ENCODE peak calls at places on chromosome 14, in nine cellular contexts. C, N, T, Z, L, E, Y, W and P are unnamed samples.

GRCh38 chr14:35402323-35403084 is 2.0 kb downstream of the NFKBIA start:
- DNase-seq in E (no peak), T (no peak), Z (no peak), Y (peak; percentile 15), C (no peak), N (no peak), W (no peak), L (peak; percentile 50), P (no peak)

GRCh38 chr14:74904623-74905503 is 18.2 kb downstream of the RPS6KL1 start:
- DNase-seq in E (no peak), W (no peak), L (peak; percentile 37), T (no peak), Z (no peak), Y (no peak), N (no peak), C (no peak), P (no peak)

GRCh38 chr14:83379371-83379770 is 1845.7 kb upstream of the SEL1L start:
- DNase-seq in Z (no peak), N (no peak), T (no peak), L (no peak), W (no peak), Y (no peak), C (no peak), E (no peak), P (no peak)

GRCh38 chr14:54579606-54580005 is 12.7 kb downstream of the SAMD4A start:
- DNase-seq in N (no peak), E (no peak), T (peak; percentile 70), W (no peak), C (no peak), L (peak; percentile 56), Y (no peak), Z (no peak), P (no peak)

GRCh38 chr14:98819132-98819866 is 452.7 kb downstream of the BCL11B start:
- DNase-seq in Z (peak; percentile 30), E (peak; percentile 94), N (no peak), L (no peak), Y (no peak), T (peak; percentile 17), C (no peak), W (no peak), P (no peak)

GRCh38 chr14:76450476-76450875 is 74.5 kb downstream of the ESRRB start:
- DNase-seq in Y (no peak), Z (no peak), E (no peak), W (no peak), T (no peak), N (no peak), C (no peak), L (no peak), P (no peak)

GRCh38 chr14:96059519-96060135 is 20.5 kb downstream of the C14orf132 start:
- DNase-seq in Y (no peak), T (no peak), C (no peak), L (no peak), Z (no peak), W (no peak), E (no peak), N (no peak), P (no peak)

GRCh38 chr14:73014105-73014504 is 12.8 kb downstream of the ZFYVE1 start:
- DNase-seq in E (no peak), N (no peak), W (no peak), Y (no peak), Z (no peak), L (peak; percentile 76), C (no peak), T (no peak), P (peak; percentile 56)

DNA sequence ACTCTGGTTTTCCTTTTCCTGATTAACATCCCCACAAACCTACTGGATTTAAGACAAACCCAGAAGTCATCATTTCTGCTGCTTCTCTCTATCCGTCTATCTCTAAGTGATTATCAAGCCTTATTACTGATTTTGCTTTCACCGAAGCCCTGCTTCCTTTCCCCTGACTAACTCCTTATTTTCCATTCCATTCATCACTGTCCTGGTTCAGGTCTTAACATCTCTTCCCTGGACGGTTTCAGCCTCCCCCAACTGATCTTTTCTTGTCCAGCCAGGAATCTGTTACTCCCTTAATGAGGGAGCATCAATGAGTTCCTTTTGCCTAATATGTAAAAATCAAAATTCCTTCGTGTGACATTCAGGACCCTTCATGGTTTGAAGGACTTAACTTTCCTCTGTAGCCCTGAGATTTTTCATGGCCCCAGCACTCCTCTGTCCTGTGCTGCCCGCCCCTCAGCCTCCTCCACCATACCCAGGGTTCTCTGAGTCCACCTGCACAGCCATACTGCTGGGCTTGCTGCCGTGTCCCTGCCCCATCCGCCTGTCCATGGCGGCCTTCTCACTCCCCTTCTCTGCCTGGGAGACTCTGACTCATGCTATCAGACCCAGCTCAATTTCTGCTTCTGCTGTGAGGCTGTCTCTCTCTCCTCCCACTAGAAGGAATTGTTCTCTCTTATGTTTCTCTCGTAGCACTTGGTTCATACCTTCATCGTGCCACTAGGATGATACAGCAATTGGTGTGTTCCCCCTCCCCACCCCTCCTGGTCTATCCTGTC is 167.8 kb upstream of the HIF1A start:
- DNase-seq in Z (no peak), W (no peak), Y (no peak), L (peak; percentile 73), T (peak; percentile 61), N (no peak), E (no peak), C (peak; percentile 85), P (no peak)
- TF ChIP-seq EZH2phosphoT487 in Z (no peak), W (no peak), Y (no peak), L (no peak), T (no peak), N (no peak), E (no peak), C (no peak), P (no peak)

DNA sequence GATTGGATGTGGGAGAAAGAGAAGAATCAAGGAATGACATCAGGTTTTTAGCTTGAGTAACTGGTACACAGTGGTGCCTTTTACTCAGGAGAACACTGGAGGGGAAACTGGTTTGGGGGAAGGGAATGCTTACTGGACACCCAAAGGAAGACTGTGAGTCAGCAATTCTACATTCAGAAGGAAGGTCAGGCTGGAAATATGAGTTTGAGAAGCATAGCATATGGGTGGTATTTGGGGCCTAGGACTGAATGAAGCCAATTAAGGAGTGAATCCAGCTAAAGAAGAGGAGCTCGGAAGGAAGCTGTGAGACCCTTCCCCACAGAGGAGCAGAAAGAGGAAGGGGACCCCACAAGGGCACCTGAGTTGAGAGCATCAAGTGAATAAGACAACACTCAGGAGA is 35.4 kb downstream of the DMAC2L start:
- DNase-seq in L (peak; percentile 76), C (peak; percentile 86), W (no peak), Y (no peak), T (peak; percentile 52), N (no peak), E (no peak), Z (no peak), P (no peak)
- TF ChIP-seq EZH2phosphoT487 in L (no peak), C (no peak), W (no peak), Y (no peak), T (no peak), N (no peak), E (no peak), Z (no peak), P (no peak)

GRCh38 chr14:63895510-63895909 is 42.7 kb downstream of the SYNE2 start:
- DNase-seq in Z (no peak), Y (no peak), T (no peak), C (no peak), W (no peak), E (no peak), L (no peak), N (no peak), P (no peak)

GRCh38 chr14:63899953-63900352 is 47.1 kb downstream of the SYNE2 start:
- DNase-seq in W (no peak), L (no peak), Z (no peak), N (no peak), E (no peak), T (no peak), Y (no peak), C (no peak), P (no peak)

GRCh38 chr14:63897706-63898105 is 44.9 kb downstream of the SYNE2 start:
- DNase-seq in N (no peak), Y (no peak), L (peak; percentile 6), C (no peak), T (no peak), W (no peak), Z (no peak), E (no peak), P (no peak)

GRCh38 chr14:63893701-63894458 is 41.1 kb downstream of the SYNE2 start:
- DNase-seq in Y (no peak), L (peak; percentile 80), C (no peak), W (no peak), E (peak; percentile 52), Z (peak; percentile 34), N (no peak), T (peak; percentile 38), P (no peak)

GRCh38 chr14:63896278-63896720 is 43.5 kb downstream of the SYNE2 start:
- DNase-seq in Z (no peak), T (peak; percentile 16), C (peak; percentile 73), W (peak; percentile 12), L (peak; percentile 72), N (peak; percentile 34), Y (no peak), E (no peak), P (no peak)
- TF ChIP-seq EZH2phosphoT487 in Z (no peak), T (no peak), C (no peak), W (no peak), L (no peak), N (no peak), Y (no peak), E (no peak), P (no peak)

GRCh38 chr14:93035585-93035916 is 80.2 kb downstream of the ITPK1 start:
- DNase-seq in Y (no peak), L (no peak), N (no peak), T (no peak), E (no peak), W (no peak), Z (no peak), C (no peak), P (no peak)

GRCh38 chr14:93034671-93034994 is 81.1 kb downstream of the ITPK1 start:
- DNase-seq in E (no peak), T (no peak), N (no peak), Y (no peak), C (no peak), L (no peak), W (no peak), Z (no peak), P (no peak)

GRCh38 chr14:93033039-93033982 is 82.4 kb downstream of the ITPK1 start:
- DNase-seq in Z (no peak), C (no peak), N (no peak), W (no peak), T (no peak), L (no peak), E (no peak), Y (peak; percentile 5), P (no peak)

GRCh38 chr14:93032301-93032929 is 83.3 kb downstream of the ITPK1 start:
- DNase-seq in L (peak; percentile 62), Z (peak; percentile 50), C (peak; percentile 54), T (no peak), E (no peak), Y (no peak), N (no peak), W (no peak), P (no peak)

DNA sequence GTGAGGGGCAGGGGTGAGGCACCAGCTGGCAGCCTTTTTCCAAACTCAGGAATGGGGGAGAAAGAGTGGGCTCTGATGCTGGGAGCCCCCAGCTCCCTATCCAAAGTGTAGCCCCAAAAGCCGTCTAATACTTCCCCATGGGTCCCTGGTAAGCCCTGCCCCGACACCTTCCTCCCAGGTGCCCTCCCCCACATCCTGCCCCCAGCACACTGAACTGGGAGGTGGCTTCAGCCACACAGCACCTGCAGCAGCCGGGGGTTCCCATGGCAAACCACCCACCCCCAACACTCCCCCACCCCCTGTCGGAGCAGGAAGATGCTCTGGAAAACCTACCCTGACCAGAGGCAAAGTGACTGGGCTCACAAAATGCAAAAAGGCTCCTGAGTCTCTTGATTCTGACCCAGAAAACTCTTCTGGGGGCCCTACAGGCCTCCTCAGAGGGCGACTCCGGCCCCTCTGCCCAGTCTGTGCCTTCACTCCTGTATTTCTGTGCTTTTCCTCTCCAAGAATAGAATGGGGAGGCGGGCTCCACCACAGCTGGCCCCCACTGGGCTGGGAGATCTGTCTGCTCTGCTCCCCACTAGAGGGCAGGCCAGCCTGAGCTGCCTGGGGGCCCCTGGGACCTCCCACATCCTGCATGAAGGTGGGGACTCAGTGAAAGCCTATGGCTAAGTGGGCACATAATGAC is 81.6 kb downstream of the ITPK1 start:
- DNase-seq in T (no peak), L (no peak), N (peak; percentile 77), W (no peak), E (peak; percentile 65), Y (peak; percentile 63), Z (peak; percentile 54), C (no peak), P (no peak)
- TF ChIP-seq EZH2phosphoT487 in T (no peak), L (no peak), N (no peak), W (no peak), E (no peak), Y (no peak), Z (no peak), C (no peak), P (no peak)